ENCODE peak calls at places on chromosomes 16 and 17, in nine cellular contexts. Z is NCI-H1105, V is HT1080, D is NCI-H2081, A is right lobe of liver, M is cardiac fibroblast, G is GM20000, B is anterior cingulate cortex, J is EL. F is an unnamed sample.

GRCh38 chr17:64148017-64148631 is 18.2 kb upstream of the ERN1 start:
- DNase-seq in Z (no peak), M (peak), B (no peak), J (peak), A (no peak), V (peak), G (no peak), D (no peak), F (no peak)

GRCh38 chr17:57379237-57380054 is 123.1 kb downstream of the MSI2 start:
- DNase-seq in J (no peak), Z (no peak), B (no peak), M (peak), D (no peak), V (no peak), A (no peak), G (no peak), F (no peak)

GRCh38 chr17:54844262-54844661 is 56.4 kb upstream of the TOM1L1 start:
- DNase-seq in M (no peak), Z (no peak), G (no peak), B (no peak), D (no peak), J (no peak), V (no peak), A (no peak), F (no peak)

GRCh38 chr16:72959301-72959996 is 88.5 kb downstream of the ZFHX3 start:
- DNase-seq in J (no peak), A (no peak), M (no peak), D (no peak), Z (no peak), G (no peak), V (no peak), B (no peak), F (no peak)

GRCh38 chr16:55756963-55757362 is 75.9 kb downstream of the CES1 start:
- DNase-seq in B (no peak), A (no peak), Z (no peak), G (no peak), M (no peak), V (no peak), D (no peak), J (no peak), F (no peak)

GRCh38 chr17:44522883-44523671 is 19.9 kb upstream of the GPATCH8 start:
- DNase-seq in G (peak), A (peak), Z (no peak), B (no peak), J (peak), M (peak), V (peak), D (peak), F (peak)

GRCh38 chr16:48561960-48562393 is 48.0 kb downstream of the N4BP1 start:
- DNase-seq in A (no peak), Z (no peak), D (no peak), V (no peak), M (peak), B (no peak), J (peak), G (no peak), F (no peak)

GRCh38 chr16:81251871-81252270 is 13.4 kb downstream of the BCO1 start:
- DNase-seq in G (no peak), B (no peak), A (no peak), V (no peak), Z (no peak), J (peak), D (no peak), M (peak), F (no peak)

GRCh38 chr17:42795465-42795864 is 3.0 kb downstream of the COA3 start:
- DNase-seq in B (no peak), D (no peak), A (no peak), G (no peak), M (no peak), J (no peak), V (no peak), Z (no peak), F (no peak)

GRCh38 chr16:8721693-8722348 is 47.4 kb downstream of the ABAT start:
- DNase-seq in M (no peak), V (no peak), Z (no peak), B (no peak), A (no peak), D (no peak), J (no peak), G (no peak), F (no peak)

GRCh38 chr16:83974475-83974874 is 6.4 kb downstream of the NECAB2 start:
- DNase-seq in B (no peak), J (no peak), D (no peak), V (no peak), M (no peak), A (no peak), G (no peak), Z (no peak), F (no peak)

GRCh38 chr16:66286527-66286926 is 80.0 kb upstream of the CDH5 start:
- DNase-seq in D (no peak), V (no peak), A (no peak), J (no peak), Z (no peak), M (no peak), G (no peak), B (no peak), F (no peak)

GRCh38 chr16:57830890-57831484 is 28.7 kb upstream of the KIFC3 start:
- DNase-seq in G (no peak), A (no peak), J (no peak), M (no peak), Z (no peak), D (no peak), V (no peak), B (no peak), F (no peak)

GRCh38 chr16:11674818-11675560 is 6.7 kb downstream of the SNN start:
- DNase-seq in M (peak), D (peak), J (peak), A (peak), G (no peak), V (no peak), Z (no peak), B (no peak), F (no peak)

GRCh38 chr16:30722443-30722842 is 23.5 kb downstream of the SRCAP start:
- DNase-seq in M (no peak), J (no peak), Z (no peak), V (no peak), B (no peak), G (no peak), D (no peak), A (no peak), F (no peak)

GRCh38 chr17:61488878-61489718 is 36.9 kb downstream of the TBX4 start:
- DNase-seq in M (no peak), V (no peak), J (no peak), B (no peak), D (no peak), A (peak), G (no peak), Z (no peak), F (no peak)

GRCh38 chr16:81376880-81377279 is 62.1 kb downstream of the GAN start:
- DNase-seq in A (no peak), B (no peak), Z (no peak), M (no peak), G (no peak), V (peak), D (peak), J (no peak), F (no peak)

GRCh38 chr16:81657731-81658130 is 121.4 kb upstream of the PLCG2 start:
- DNase-seq in G (no peak), M (no peak), J (no peak), A (no peak), D (no peak), V (no peak), Z (no peak), B (peak), F (no peak)

GRCh38 chr17:40091691-40092397 is 8.5 kb downstream of the NR1D1 start:
- DNase-seq in Z (no peak), B (no peak), J (no peak), M (no peak), V (no peak), G (no peak), D (peak), A (no peak), F (no peak)

GRCh38 chr16:25966172-25967097 is 274.7 kb downstream of the HS3ST4 start:
- DNase-seq in M (no peak), V (no peak), J (no peak), B (no peak), Z (no peak), A (no peak), D (no peak), G (peak), F (no peak)

GRCh38 chr16:67026570-67026969 is 2.4 kb upstream of the CBFB start:
- DNase-seq in Z (no peak), A (no peak), J (no peak), G (no peak), M (no peak), D (no peak), V (no peak), B (no peak), F (no peak)

GRCh38 chr16:59046335-59046734 is 312.2 kb upstream of the GOT2 start:
- DNase-seq in B (no peak), J (peak), D (no peak), Z (no peak), V (no peak), G (no peak), M (no peak), A (no peak), F (no peak)

GRCh38 chr17:78557598-78558039 is 19.6 kb downstream of the DNAH17 start:
- DNase-seq in J (peak), G (no peak), D (no peak), A (no peak), Z (no peak), B (no peak), M (peak), V (peak), F (no peak)

GRCh38 chr17:32223703-32224102 is 41.9 kb upstream of the RHBDL3 start:
- DNase-seq in V (no peak), J (no peak), M (no peak), A (no peak), D (no peak), G (no peak), Z (no peak), B (no peak), F (no peak)

GRCh38 chr17:12538003-12538402 is 127.7 kb upstream of the MYOCD start:
- DNase-seq in G (no peak), V (no peak), Z (no peak), B (no peak), D (no peak), A (no peak), M (no peak), J (no peak), F (no peak)

GRCh38 chr16:67779256-67780014 is 26.9 kb downstream of the RANBP10 start:
- DNase-seq in G (no peak), Z (no peak), M (no peak), A (no peak), J (no peak), B (no peak), V (no peak), D (no peak), F (no peak)

GRCh38 chr16:1745900-1746692 is 25.2 kb downstream of the NME3 start:
- DNase-seq in M (peak), Z (no peak), G (no peak), D (no peak), A (no peak), B (no peak), J (peak), V (peak), F (no peak)

GRCh38 chr17:44348234-44348987 is 3.3 kb downstream of the GRN start:
- DNase-seq in M (no peak), D (no peak), A (no peak), B (peak), V (peak), G (peak), J (peak), Z (no peak), F (no peak)

GRCh38 chr17:82246365-82247174 is 17.7 kb downstream of the SLC16A3 start:
- DNase-seq in V (peak), J (peak), A (peak), Z (no peak), D (peak), G (peak), M (peak), B (no peak), F (no peak)

GRCh38 chr16:56615353-56615752 is 7.0 kb downstream of the MT2A start:
- DNase-seq in G (no peak), J (peak), Z (no peak), B (no peak), M (peak), D (no peak), A (no peak), V (peak), F (no peak)

GRCh38 chr17:6374761-6375312 is 60.1 kb downstream of the AIPL1 start:
- DNase-seq in D (no peak), A (no peak), Z (no peak), G (peak), V (peak), M (peak), B (no peak), J (peak), F (no peak)

GRCh38 chr17:41518789-41519449 is at the start of gene KRT15:
- DNase-seq in D (peak), M (peak), V (peak), B (no peak), G (no peak), J (peak), A (no peak), Z (peak), F (no peak)

GRCh38 chr16:62805221-62805857 is 769.1 kb upstream of the CDH8 start:
- DNase-seq in J (no peak), A (peak), D (no peak), V (no peak), B (no peak), M (no peak), G (no peak), Z (no peak), F (no peak)

F was measured in left cardiac atrium.